ENCODE peak calls at places on chromosomes 1 and 21, in ten cellular contexts. D is ELF-1; Q is endothelial cell; Y is AG09309; X is cardiac muscle cell; M is HCEC 1CT; B is NCI-H510A treated with DMSO at 0.1 percent for 48 hours; W is activated naive CD4-positive, alpha-beta T cell; A is stimulated activated CD4-positive, alpha-beta T cell treated with anti-CD3 and anti-CD28 coated beads, Interleukin-1b, Interleukin-23, amount 100 ng/mL, for 1 hour; L is C1 segment of cervical spinal cord. V is an unnamed sample.

GRCh38 chr1:88560614-88561013 is 123.5 kb upstream of the PKN2 start:
- DNase-seq in D (no peak), Q (no peak), Y (no peak), X (no peak), M (no peak), B (no peak), W (no peak), A (no peak), L (no peak), V (no peak)

GRCh38 chr1:39539252-39539790 is 37.3 kb downstream of the PABPC4 start:
- DNase-seq in D (peak; percentile 76), Q (peak; percentile 66), Y (peak; percentile 37), X (peak; percentile 85), M (peak; percentile 75), B (peak; percentile 100), W (no peak), A (no peak), L (peak; percentile 6), V (peak; percentile 86)

GRCh38 chr1:90840323-90840722 is 123.2 kb upstream of the BARHL2 start:
- DNase-seq in D (no peak), Q (no peak), Y (no peak), X (no peak), M (no peak), B (no peak), W (no peak), A (no peak), L (no peak), V (no peak)

GRCh38 chr1:38000233-38000528 is 5.1 kb downstream of the FHL3 start:
- DNase-seq in D (no peak), Q (no peak), Y (no peak), X (no peak), M (no peak), B (no peak), W (no peak), A (no peak), L (no peak), V (no peak)

GRCh38 chr21:37220433-37220980 is 46.6 kb downstream of the VPS26C start:
- DNase-seq in D (no peak), Q (peak; percentile 53), Y (no peak), X (peak; percentile 41), M (peak; percentile 35), B (peak; percentile 59), W (no peak), A (no peak), L (no peak), V (no peak)

GRCh38 chr1:93079685-93080141 is 630 bp downstream of the MTF2 start:
- DNase-seq in D (peak; percentile 41), Q (peak; percentile 60), Y (no peak), X (peak; percentile 23), M (no peak), B (peak; percentile 74), W (no peak), A (no peak), L (no peak), V (peak; percentile 54)

GRCh38 chr1:2270260-2271100 is 42.4 kb downstream of the SKI start:
- DNase-seq in D (peak; percentile 69), Q (no peak), Y (no peak), X (peak; percentile 59), M (no peak), B (no peak), W (no peak), A (no peak), L (no peak), V (peak; percentile 87)

GRCh38 chr1:232880354-232880753 is 70.1 kb upstream of the NTPCR start:
- DNase-seq in D (peak; percentile 27), Q (peak; percentile 36), Y (no peak), X (peak; percentile 69), M (no peak), B (peak; percentile 5), W (no peak), A (no peak), L (no peak), V (peak; percentile 40)

GRCh38 chr1:247472035-247472434 is 14.1 kb upstream of the OR2B11 start:
- DNase-seq in D (no peak), Q (no peak), Y (no peak), X (no peak), M (no peak), B (no peak), W (no peak), A (no peak), L (no peak), V (no peak)

GRCh38 chr21:32457360-32457840 is 44.9 kb downstream of the EVA1C start:
- DNase-seq in D (no peak), Q (no peak), Y (no peak), X (peak; percentile 48), M (no peak), B (no peak), W (no peak), A (no peak), L (no peak), V (no peak)

GRCh38 chr1:201360486-201360885 is 17.0 kb downstream of the TNNT2 start:
- DNase-seq in D (no peak), Q (no peak), Y (no peak), X (no peak), M (no peak), B (no peak), W (no peak), A (no peak), L (no peak), V (no peak)

GRCh38 chr1:217230412-217230811 is 400.5 kb downstream of the GPATCH2 start:
- DNase-seq in D (no peak), Q (no peak), Y (no peak), X (no peak), M (no peak), B (no peak), W (no peak), A (no peak), L (no peak), V (no peak)

GRCh38 chr21:43912910-43913309 is 47.9 kb downstream of the AGPAT3 start:
- DNase-seq in D (no peak), Q (no peak), Y (no peak), X (no peak), M (no peak), B (no peak), W (no peak), A (no peak), L (no peak), V (no peak)

GRCh38 chr1:45621895-45622266 is 2.0 kb downstream of the CCDC17 start:
- DNase-seq in D (no peak), Q (no peak), Y (no peak), X (no peak), M (no peak), B (no peak), W (no peak), A (no peak), L (no peak), V (no peak)

GRCh38 chr1:41151846-41152245 is 90.3 kb downstream of the SCMH1 start:
- DNase-seq in D (no peak), Q (no peak), Y (no peak), X (peak; percentile 85), M (no peak), B (no peak), W (no peak), A (no peak), L (no peak), V (no peak)

GRCh38 chr1:201536542-201536941 is 2.4 kb upstream of the NAV1 start:
- DNase-seq in D (no peak), Q (no peak), Y (peak; percentile 79), X (no peak), M (peak; percentile 83), B (no peak), W (no peak), A (no peak), L (no peak), V (no peak)

GRCh38 chr1:67561704-67562113 is 123.3 kb upstream of the GADD45A start:
- DNase-seq in D (peak; percentile 91), Q (peak; percentile 96), Y (peak; percentile 65), X (peak; percentile 85), M (peak; percentile 72), B (peak; percentile 89), W (peak; percentile 63), A (peak; percentile 61), L (no peak), V (peak; percentile 88)

GRCh38 chr1:161216945-161217712 is 2.0 kb downstream of the FCER1G start:
- DNase-seq in D (no peak), Q (no peak), Y (peak; percentile 57), X (no peak), M (peak; percentile 91), B (no peak), W (no peak), A (no peak), L (no peak), V (no peak)

GRCh38 chr1:151193856-151194255 is 3.9 kb upstream of the VPS72 start:
- DNase-seq in D (no peak), Q (no peak), Y (no peak), X (no peak), M (peak; percentile 3), B (no peak), W (no peak), A (no peak), L (no peak), V (no peak)

V was measured in neural progenitor cell.